ENCODE peak calls at places on chromosome 12, in four cellular contexts. Z is H1, U is choroid plexus epithelial cell, C is GM12865. L is an unnamed sample.

GRCh38 chr12:31965090-31965489 is 5.9 kb downstream of the RESF1 start:
- DNase-seq in Z (no peak), C (no peak), U (no peak), L (no peak)

GRCh38 chr12:18750087-18750486 is 12.2 kb downstream of the CAPZA3 start:
- DNase-seq in Z (no peak), C (no peak), U (peak; percentile 79), L (no peak)

GRCh38 chr12:131759176-131759575 is 48.3 kb downstream of the SFSWAP start:
- DNase-seq in C (no peak), U (peak; percentile 46), Z (no peak), L (no peak)

GRCh38 chr12:28827841-28828240 is 321.2 kb upstream of the FAR2 start:
- DNase-seq in Z (no peak), C (no peak), U (no peak), L (no peak)

GRCh38 chr12:127781336-127781735 is 485.6 kb upstream of the TMEM132C start:
- DNase-seq in U (no peak), Z (no peak), C (no peak), L (no peak)

GRCh38 chr12:14058717-14059116 is 77.3 kb upstream of the GRIN2B start:
- DNase-seq in C (no peak), Z (no peak), U (no peak), L (no peak)

GRCh38 chr12:25364529-25365339 is 114.0 kb upstream of the KRAS start:
- DNase-seq in U (no peak), Z (no peak), C (peak; percentile 76), L (no peak)

GRCh38 chr12:104957388-104958008 is 592 bp downstream of the SLC41A2 start:
- DNase-seq in C (peak; percentile 41), U (no peak), Z (no peak), L (peak; percentile 11)

GRCh38 chr12:7131502-7131866 is 1.3 kb downstream of the CLSTN3 start:
- DNase-seq in U (no peak), C (peak; percentile 47), Z (no peak), L (no peak)

GRCh38 chr12:71857657-71858056 is 18.1 kb downstream of the TBC1D15 start:
- DNase-seq in U (no peak), Z (no peak), C (no peak), L (no peak)

GRCh38 chr12:123601602-123602489 is at the start of gene DDX55:
- DNase-seq in U (peak; percentile 88), Z (no peak), C (peak; percentile 93), L (peak; percentile 83)

GRCh38 chr12:116026768-116027550 is 250.5 kb downstream of the MED13L start:
- DNase-seq in Z (no peak), C (no peak), U (no peak), L (peak; percentile 41)

GRCh38 chr12:27771470-27772327 is 8.3 kb upstream of the KLHL42 start:
- DNase-seq in U (peak; percentile 41), C (no peak), Z (no peak), L (no peak)

GRCh38 chr12:52280319-52280795 is 5.9 kb downstream of the KRT86 start:
- DNase-seq in Z (no peak), C (no peak), U (peak; percentile 94), L (peak; percentile 11)
- H3K4me3 ChIP-seq in Z (no peak overlapping the region), C (no peak overlapping the region), U (no peak overlapping the region), L (no peak overlapping the region)

DNA sequence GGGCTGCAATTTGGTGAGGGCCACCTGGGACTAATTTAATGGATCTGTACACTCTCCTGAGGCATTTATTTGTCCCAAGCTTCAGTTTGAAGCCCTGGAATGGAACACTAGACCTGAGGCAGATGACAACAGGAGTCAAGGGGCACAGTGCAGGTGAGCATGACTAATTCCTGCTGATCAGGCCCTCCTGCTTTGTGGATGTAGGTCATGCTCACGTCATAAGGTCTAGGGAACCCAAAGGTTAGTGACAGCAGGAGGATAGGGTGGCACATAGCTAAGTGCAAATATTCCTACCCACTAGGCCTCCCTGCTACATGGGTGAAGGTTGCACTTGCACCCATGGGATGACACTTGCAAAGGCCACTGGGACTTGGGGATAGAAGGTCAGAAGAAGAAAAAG is 30.8 kb downstream of the SDR9C7 start:
- DNase-seq in U (no peak), Z (no peak), C (no peak), L (no peak)
- H3K4me3 ChIP-seq in U (no peak overlapping the region), Z (no peak overlapping the region), C (no peak overlapping the region), L (no peak overlapping the region)

GRCh38 chr12:6093764-6094163 is 30.7 kb downstream of the VWF start:
- DNase-seq in Z (no peak), U (no peak), C (no peak), L (no peak)
- H3K4me3 ChIP-seq in Z (no peak overlapping the region), U (no peak overlapping the region), C (no peak overlapping the region), L (no peak overlapping the region)

DNA sequence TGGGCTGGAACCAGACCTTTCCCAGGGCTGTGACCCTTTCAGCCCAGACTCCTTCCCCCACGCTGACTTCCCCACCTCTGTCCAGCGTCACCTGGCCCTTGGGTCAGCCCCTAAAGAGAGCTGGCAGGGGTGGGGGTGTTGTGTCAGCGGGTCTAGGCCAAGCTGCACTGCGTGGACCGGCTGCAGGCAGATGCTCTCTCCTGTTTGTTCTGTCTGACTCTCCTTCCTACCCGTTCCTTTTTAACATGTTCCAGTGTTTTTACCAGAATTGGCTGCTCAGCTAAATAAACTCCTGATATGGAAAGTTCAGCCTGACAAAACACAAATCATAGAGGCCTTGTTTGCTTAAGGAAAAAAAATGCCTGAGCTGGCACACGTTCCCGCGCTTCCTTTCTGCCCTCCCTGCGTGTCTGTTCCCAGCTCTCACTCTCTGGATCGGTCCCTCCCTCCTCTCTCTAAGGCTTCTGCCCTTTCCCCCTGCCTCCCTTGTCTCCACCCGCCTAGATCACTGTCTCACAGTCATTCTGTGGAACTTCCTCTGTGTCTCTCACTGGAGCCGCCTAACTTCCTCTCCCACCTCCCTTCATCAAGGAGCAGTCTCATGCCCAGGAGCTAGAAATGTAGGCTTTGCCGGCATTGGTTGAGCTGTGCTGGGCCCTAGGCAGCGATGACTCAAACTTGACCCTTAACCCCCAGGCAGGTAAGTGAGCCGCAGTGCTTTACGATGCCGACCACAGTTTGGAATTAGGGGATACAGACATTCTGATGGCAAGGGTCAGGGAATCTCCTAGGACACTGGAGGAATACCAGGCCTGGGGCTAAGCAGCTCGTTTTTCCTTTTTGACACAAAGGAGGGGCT is 15.5 kb upstream of the MLXIP start:
- DNase-seq in C (no peak), U (peak; percentile 77), Z (no peak), L (peak; percentile 96)
- H3K4me3 ChIP-seq in C (no peak overlapping the region), U (peak overlapping the region; percentile 23), Z (no peak overlapping the region), L (no peak overlapping the region)

GRCh38 chr12:121443193-121443829 is 43.4 kb downstream of the RNF34 start:
- DNase-seq in Z (peak; percentile 54), U (peak; percentile 82), C (peak; percentile 68), L (peak; percentile 65)
- H3K4me3 ChIP-seq in Z (no peak overlapping the region), U (no peak overlapping the region), C (no peak overlapping the region), L (no peak overlapping the region)

L was measured in endothelial cell of umbilical vein.